ENCODE peak calls at places on chromosomes 6 and 20, in six cellular contexts. J is GM23338; P is gastrocnemius medialis; S is breast epithelium; U is CD4-positive, alpha-beta T cell; B is ovary. D is an unnamed sample.

GRCh38 chr20:60037120-60037499 is 78.9 kb downstream of the CDH26 start:
- DNase-seq in P (no peak), U (no peak), S (no peak), J (peak; percentile 48), B (no peak), D (no peak)

GRCh38 chr6:7675353-7675945 is 50.5 kb upstream of the BMP6 start:
- DNase-seq in P (no peak), S (no peak), U (no peak), B (no peak), J (no peak), D (no peak)

GRCh38 chr6:144582939-144583613 is 297.9 kb downstream of the UTRN start:
- DNase-seq in P (peak; percentile 17), U (no peak), B (peak; percentile 29), S (no peak), J (peak; percentile 36), D (peak; percentile 26)

GRCh38 chr6:71502210-71502609 is 213.6 kb downstream of the OGFRL1 start:
- DNase-seq in P (no peak), S (no peak), J (no peak), B (no peak), U (no peak), D (no peak)

GRCh38 chr6:163901681-163902080 is 487.2 kb downstream of the QKI start:
- DNase-seq in S (no peak), B (no peak), J (no peak), U (no peak), P (no peak), D (no peak)

GRCh38 chr6:147095316-147095715 is 108.9 kb upstream of the STXBP5 start:
- DNase-seq in U (no peak), J (no peak), P (no peak), B (no peak), S (no peak), D (no peak)

GRCh38 chr6:150116195-150116800 is 26.5 kb upstream of the PPP1R14C start:
- DNase-seq in J (no peak), P (no peak), S (no peak), U (no peak), B (no peak), D (no peak)

GRCh38 chr6:23272536-23272935 is 703.2 kb downstream of the HDGFL1 start:
- DNase-seq in B (no peak), J (no peak), P (no peak), U (no peak), S (no peak), D (no peak)

GRCh38 chr6:56574292-56574691 is 68.4 kb downstream of the DST start:
- DNase-seq in B (no peak), P (no peak), U (no peak), J (no peak), S (no peak), D (no peak)
- H3K27ac ChIP-seq in B (no peak overlapping the region), P (no peak overlapping the region), U (no peak overlapping the region), J (no peak overlapping the region), S (no peak overlapping the region), D (no peak overlapping the region)

GRCh38 chr6:53325785-53326184 is 23.0 kb downstream of the ELOVL5 start:
- DNase-seq in S (no peak), P (no peak), J (no peak), B (no peak), U (no peak), D (no peak)
- H3K27ac ChIP-seq in S (peak overlapping the region; percentile 72), P (no peak overlapping the region), J (no peak overlapping the region), B (no peak overlapping the region), U (no peak overlapping the region), D (no peak overlapping the region)

GRCh38 chr6:16236009-16236501 is 2.3 kb upstream of the GMPR start:
- DNase-seq in B (no peak), U (no peak), J (no peak), S (no peak), P (no peak), D (no peak)
- H3K27ac ChIP-seq in B (peak overlapping the region; percentile 52), U (no peak overlapping the region), J (no peak overlapping the region), S (peak overlapping the region; percentile 1), P (peak overlapping the region; percentile 99), D (peak overlapping the region; percentile 93)

DNA sequence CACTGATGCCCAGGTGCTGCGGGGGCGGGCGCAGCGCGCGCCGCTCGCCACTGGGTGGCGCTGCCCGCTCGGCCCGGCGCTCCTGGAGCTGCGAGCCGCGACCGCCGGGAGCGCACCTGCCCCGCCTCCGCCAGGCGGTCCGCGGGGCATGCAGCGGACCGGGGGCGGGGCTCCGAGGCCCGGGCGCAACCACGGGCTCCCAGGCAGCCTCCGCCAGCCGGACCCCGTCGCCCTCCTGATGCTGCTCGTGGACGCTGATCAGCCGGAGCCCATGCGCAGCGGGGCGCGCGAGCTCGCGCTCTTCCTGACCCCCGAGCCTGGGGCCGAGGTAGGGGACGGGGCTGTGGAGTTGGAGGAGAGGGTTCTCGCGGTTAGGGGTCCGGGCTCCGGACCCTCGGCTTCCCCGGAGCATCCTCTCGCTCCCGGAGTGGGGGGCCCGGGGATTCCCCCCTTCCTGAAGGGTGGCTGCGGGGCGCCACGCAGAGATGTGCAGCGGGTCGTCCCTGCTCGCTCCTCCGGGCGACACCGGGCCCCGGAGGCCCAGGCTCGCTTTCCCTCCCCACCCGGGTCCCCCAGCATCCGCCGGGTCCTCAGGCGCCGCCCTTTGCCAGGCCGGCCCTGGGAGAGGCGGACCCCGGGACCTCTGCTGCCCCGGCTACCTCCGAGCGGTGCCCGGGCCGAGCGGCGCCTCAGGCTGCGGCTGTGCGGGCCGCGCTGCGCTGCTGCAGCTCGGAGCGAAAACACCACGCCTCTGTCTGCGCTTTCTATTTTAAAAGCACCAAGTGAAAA is at the start of gene BCAS4:
- DNase-seq in J (peak; percentile 89), P (peak; percentile 59), B (peak; percentile 85), S (peak; percentile 70), U (peak; percentile 72), D (peak; percentile 80)
- H3K27ac ChIP-seq in J (peak within 1 kb of the TSS; percentile 87), P (no peak within 1 kb of the TSS), B (peak within 1 kb of the TSS; percentile 44), S (peak within 1 kb of the TSS; percentile 77), U (peak within 1 kb of the TSS; percentile 64), D (no peak within 1 kb of the TSS)

DNA sequence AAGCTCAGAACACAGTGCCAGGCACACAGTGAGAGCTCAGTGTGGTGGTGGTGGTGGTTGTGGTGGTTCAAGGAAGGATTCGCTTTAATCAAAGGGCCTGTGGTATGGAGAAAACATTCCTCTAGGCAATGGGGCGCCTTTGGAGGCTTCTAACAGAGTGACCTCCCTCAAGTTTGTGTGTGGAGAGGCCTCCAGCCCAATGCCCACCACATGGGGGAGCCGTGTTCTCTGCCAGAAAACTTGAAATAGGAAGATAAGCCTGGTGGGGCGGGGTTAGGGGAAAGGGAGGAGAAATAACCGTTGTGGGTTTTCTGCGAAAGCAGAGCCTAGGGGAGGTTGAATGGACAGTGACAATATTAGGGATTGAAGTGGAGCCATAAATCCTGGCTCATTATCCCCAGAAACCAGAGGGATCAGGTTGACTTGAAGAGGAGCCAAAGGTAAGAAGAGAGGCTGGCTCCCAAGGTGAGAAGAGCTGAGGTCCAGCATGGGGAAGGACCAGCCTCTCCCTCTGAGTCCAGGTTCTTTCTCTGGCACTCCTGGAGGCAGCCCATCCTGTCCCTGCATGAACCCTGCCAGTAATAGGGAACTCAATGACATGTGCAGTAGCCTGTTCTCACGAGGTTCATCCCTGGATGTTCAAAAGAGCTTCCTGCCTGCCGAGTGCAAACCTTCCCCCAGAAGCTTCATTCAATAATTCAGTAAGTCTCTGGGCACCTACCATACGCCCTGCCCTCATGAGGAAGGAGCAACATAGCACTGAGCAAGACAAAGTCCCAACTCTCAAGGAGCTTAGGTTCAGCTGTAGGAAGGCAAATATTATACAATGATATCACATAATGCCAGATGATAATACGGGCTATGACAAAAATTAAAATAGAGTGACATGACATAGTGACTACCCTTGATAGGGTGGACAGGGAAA is 51.4 kb downstream of the TGM2 start:
- DNase-seq in P (peak; percentile 81), B (no peak), U (no peak), J (peak; percentile 90), S (no peak), D (no peak)
- H3K27ac ChIP-seq in P (peak overlapping the region; percentile 50), B (no peak overlapping the region), U (no peak overlapping the region), J (no peak overlapping the region), S (no peak overlapping the region), D (peak overlapping the region; percentile 58)

DNA sequence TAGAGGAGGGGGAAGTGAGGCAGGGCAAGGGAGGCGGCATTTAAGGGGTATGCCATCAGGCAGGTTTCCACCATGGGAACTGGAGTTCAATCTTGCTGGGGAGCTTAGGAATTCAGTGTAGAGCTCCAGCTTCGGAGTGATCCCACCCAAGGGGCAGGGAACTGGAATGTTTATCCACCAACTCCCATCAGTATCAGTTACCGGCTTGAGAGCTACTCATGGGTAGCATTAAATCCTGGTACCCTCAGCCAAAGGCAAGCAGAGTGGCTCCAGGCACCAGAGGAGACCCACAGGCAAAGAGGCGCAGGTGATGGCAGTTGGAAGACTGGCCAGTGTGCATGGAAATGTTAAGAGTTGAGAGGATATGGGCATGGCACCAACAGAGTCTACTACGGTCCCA is 14.1 kb downstream of the EDEM2 start:
- DNase-seq in B (no peak), J (no peak), S (no peak), U (no peak), P (no peak), D (no peak)
- H3K27ac ChIP-seq in B (no peak overlapping the region), J (no peak overlapping the region), S (no peak overlapping the region), U (no peak overlapping the region), P (no peak overlapping the region), D (no peak overlapping the region)

GRCh38 chr20:38963745-38964144 is 1.6 kb downstream of the DHX35 start:
- DNase-seq in P (no peak), J (no peak), B (no peak), S (no peak), U (no peak), D (no peak)

GRCh38 chr20:38961530-38962043 is 557 bp upstream of the DHX35 start:
- DNase-seq in J (peak; percentile 37), U (no peak), S (no peak), B (no peak), P (no peak), D (no peak)

GRCh38 chr20:38965264-38965663 is 3.1 kb downstream of the DHX35 start:
- DNase-seq in B (no peak), U (no peak), P (no peak), S (no peak), J (no peak), D (no peak)

GRCh38 chr20:38962044-38962897 is at the start of gene DHX35:
- DNase-seq in B (peak; percentile 99), U (peak; percentile 97), P (peak; percentile 96), J (peak; percentile 98), S (peak; percentile 98), D (peak; percentile 99)

GRCh38 chr20:38962898-38963484 is 847 bp downstream of the DHX35 start:
- DNase-seq in P (no peak), J (no peak), U (no peak), B (no peak), S (no peak), D (no peak)
- H3K27ac ChIP-seq in P (peak overlapping the region; percentile 98), J (peak overlapping the region; percentile 94), U (no peak overlapping the region), B (no peak overlapping the region), S (peak overlapping the region; percentile 92), D (peak overlapping the region; percentile 89)

DNA sequence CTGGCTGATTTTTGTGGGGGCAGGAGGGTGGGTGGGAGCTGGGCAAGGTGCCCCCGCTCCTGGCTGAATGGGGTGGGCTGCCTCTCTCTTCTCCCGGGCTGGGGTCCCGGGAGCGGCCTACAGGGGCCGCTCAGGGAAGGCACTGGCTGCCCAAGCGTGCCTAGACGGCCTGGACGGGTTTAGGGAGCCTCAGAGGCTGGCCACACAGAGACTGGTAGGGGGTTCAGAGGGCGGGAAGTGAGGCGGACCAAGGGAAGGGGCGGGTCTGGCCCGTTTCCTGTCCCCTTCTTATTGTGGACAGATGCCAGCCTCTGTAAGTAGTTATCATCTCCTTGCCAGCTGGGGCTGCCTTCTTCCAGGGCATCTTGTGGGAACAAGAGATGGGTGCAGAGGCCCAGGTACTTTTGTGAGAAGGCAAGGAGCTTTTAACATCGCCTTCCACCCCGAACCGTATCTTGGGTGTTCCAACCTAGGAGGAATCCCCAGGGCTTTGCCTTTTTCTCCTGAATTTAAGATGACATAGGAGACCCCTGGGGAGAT is 437 bp downstream of the CD40 start:
- DNase-seq in S (no peak), J (peak; percentile 81), U (no peak), B (peak; percentile 63), P (peak; percentile 27), D (peak; percentile 35)
- H3K27ac ChIP-seq in S (peak overlapping the region; percentile 94), J (no peak overlapping the region), U (no peak overlapping the region), B (peak overlapping the region; percentile 93), P (peak overlapping the region; percentile 84), D (peak overlapping the region; percentile 78)

D was measured in psoas muscle.